ENCODE peak calls at places on chromosomes 5 and 9, in seven cellular contexts. One of them, this sample, is unnamed.

GRCh38 chr5:36740259-36740898 is 134.0 kb downstream of the SLC1A3 start:
- DNase-seq in A549: no peak
- DNase-seq in cardiac muscle cell: peak
- DNase-seq in PC-9: no peak
- DNase-seq in fibroblast of pulmonary artery: peak
- DNase-seq in pancreas: no peak
- DNase-seq in epithelial cell of esophagus: no peak
- DNase-seq in this sample: no peak

GRCh38 chr5:4511996-4512656 is 628.0 kb upstream of the ADAMTS16 start:
- DNase-seq in A549: peak
- DNase-seq in PC-9: peak
- DNase-seq in epithelial cell of esophagus: peak
- DNase-seq in fibroblast of pulmonary artery: peak
- DNase-seq in pancreas: peak
- DNase-seq in cardiac muscle cell: no peak
- DNase-seq in this sample: peak

GRCh38 chr5:132489871-132490483 is 596 bp downstream of the IRF1 start:
- DNase-seq in cardiac muscle cell: peak
- DNase-seq in A549: peak
- DNase-seq in epithelial cell of esophagus: peak
- DNase-seq in fibroblast of pulmonary artery: peak
- DNase-seq in pancreas: peak
- DNase-seq in PC-9: no peak
- DNase-seq in this sample: peak

GRCh38 chr5:58462623-58463230 is 2.8 kb upstream of the PLK2 start:
- DNase-seq in PC-9: no peak
- DNase-seq in fibroblast of pulmonary artery: peak
- DNase-seq in cardiac muscle cell: peak
- DNase-seq in epithelial cell of esophagus: peak
- DNase-seq in pancreas: no peak
- DNase-seq in A549: peak
- DNase-seq in this sample: peak

GRCh38 chr9:115680226-115680625 is 473.4 kb upstream of the PAPPA start:
- DNase-seq in PC-9: no peak
- DNase-seq in pancreas: no peak
- DNase-seq in epithelial cell of esophagus: peak
- DNase-seq in A549: no peak
- DNase-seq in cardiac muscle cell: peak
- DNase-seq in fibroblast of pulmonary artery: peak
- DNase-seq in this sample: no peak

GRCh38 chr9:37582548-37583157 is 6.5 kb upstream of the FBXO10 start:
- DNase-seq in A549: peak
- DNase-seq in fibroblast of pulmonary artery: peak
- DNase-seq in pancreas: no peak
- DNase-seq in cardiac muscle cell: peak
- DNase-seq in PC-9: no peak
- DNase-seq in epithelial cell of esophagus: peak
- DNase-seq in this sample: no peak

GRCh38 chr9:113901196-113901818 is 25.2 kb downstream of the ZNF618 start:
- DNase-seq in fibroblast of pulmonary artery: no peak
- DNase-seq in cardiac muscle cell: no peak
- DNase-seq in epithelial cell of esophagus: no peak
- DNase-seq in pancreas: no peak
- DNase-seq in PC-9: no peak
- DNase-seq in A549: no peak
- DNase-seq in this sample: no peak

GRCh38 chr5:39100851-39101396 is 26.7 kb upstream of the RICTOR start:
- DNase-seq in pancreas: no peak
- DNase-seq in A549: peak
- DNase-seq in PC-9: peak
- DNase-seq in cardiac muscle cell: peak
- DNase-seq in epithelial cell of esophagus: peak
- DNase-seq in fibroblast of pulmonary artery: peak
- DNase-seq in this sample: no peak

GRCh38 chr5:74934949-74935751 is 69.0 kb upstream of the FAM169A start:
- DNase-seq in fibroblast of pulmonary artery: peak
- DNase-seq in epithelial cell of esophagus: peak
- DNase-seq in PC-9: no peak
- DNase-seq in pancreas: no peak
- DNase-seq in A549: no peak
- DNase-seq in cardiac muscle cell: peak
- DNase-seq in this sample: no peak

GRCh38 chr5:142315231-142315900 is 9.5 kb downstream of the SPRY4 start:
- DNase-seq in PC-9: no peak
- DNase-seq in A549: no peak
- DNase-seq in fibroblast of pulmonary artery: no peak
- DNase-seq in cardiac muscle cell: no peak
- DNase-seq in epithelial cell of esophagus: no peak
- DNase-seq in pancreas: no peak
- DNase-seq in this sample: no peak

GRCh38 chr9:121758693-121759092 is 107.3 kb downstream of the DAB2IP start:
- DNase-seq in pancreas: peak
- DNase-seq in cardiac muscle cell: no peak
- DNase-seq in PC-9: no peak
- DNase-seq in A549: no peak
- DNase-seq in fibroblast of pulmonary artery: no peak
- DNase-seq in epithelial cell of esophagus: no peak
- DNase-seq in this sample: no peak

GRCh38 chr9:99488109-99489042 is 266.3 kb downstream of the SEC61B start:
- DNase-seq in cardiac muscle cell: no peak
- DNase-seq in A549: no peak
- DNase-seq in PC-9: no peak
- DNase-seq in fibroblast of pulmonary artery: no peak
- DNase-seq in pancreas: no peak
- DNase-seq in epithelial cell of esophagus: no peak
- DNase-seq in this sample: no peak

GRCh38 chr9:119137479-119137878 is 231.8 kb downstream of the BRINP1 start:
- DNase-seq in PC-9: no peak
- DNase-seq in epithelial cell of esophagus: no peak
- DNase-seq in pancreas: no peak
- DNase-seq in A549: no peak
- DNase-seq in fibroblast of pulmonary artery: no peak
- DNase-seq in cardiac muscle cell: no peak
- DNase-seq in this sample: no peak

GRCh38 chr9:92484563-92484962 is 2.3 kb upstream of the ASPN start:
- DNase-seq in epithelial cell of esophagus: no peak
- DNase-seq in A549: no peak
- DNase-seq in pancreas: no peak
- DNase-seq in fibroblast of pulmonary artery: no peak
- DNase-seq in cardiac muscle cell: peak
- DNase-seq in PC-9: no peak
- DNase-seq in this sample: no peak
- H3K4me3 ChIP-seq in epithelial cell of esophagus: no peak
- H3K4me3 ChIP-seq in A549: no peak
- H3K4me3 ChIP-seq in pancreas: no peak
- H3K4me3 ChIP-seq in fibroblast of pulmonary artery: no peak
- H3K4me3 ChIP-seq in cardiac muscle cell: no peak
- H3K4me3 ChIP-seq in PC-9: no peak
- H3K4me3 ChIP-seq in this sample: no peak

DNA sequence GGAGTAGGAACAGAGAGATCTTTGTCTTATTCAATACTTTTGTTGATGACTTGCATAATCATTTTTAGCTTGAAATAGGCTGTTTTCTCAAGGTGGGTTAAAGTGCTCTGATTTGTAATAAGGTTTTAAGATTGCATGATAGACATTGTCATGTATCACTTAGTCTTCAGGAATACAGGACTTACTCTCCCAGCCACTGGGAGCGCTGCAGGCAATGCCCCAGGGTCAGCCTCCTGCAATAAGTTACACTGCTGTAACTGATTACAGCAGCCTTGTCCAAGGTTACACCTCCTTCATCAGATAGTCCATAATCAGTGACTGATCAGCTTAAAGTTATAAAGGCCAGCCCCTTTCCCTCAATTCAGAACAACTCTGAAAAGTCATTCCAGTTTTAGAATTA is 218.6 kb downstream of the ESM1 start:
- DNase-seq in cardiac muscle cell: no peak
- DNase-seq in A549: no peak
- DNase-seq in PC-9: no peak
- DNase-seq in epithelial cell of esophagus: no peak
- DNase-seq in pancreas: no peak
- DNase-seq in fibroblast of pulmonary artery: no peak
- DNase-seq in this sample: no peak
- TF ChIP-seq CTCF in cardiac muscle cell: no peak
- TF ChIP-seq CTCF in A549: no peak
- TF ChIP-seq CTCF in PC-9: no peak
- TF ChIP-seq CTCF in epithelial cell of esophagus: no peak
- TF ChIP-seq CTCF in pancreas: no peak
- TF ChIP-seq CTCF in fibroblast of pulmonary artery: no peak
- TF ChIP-seq CTCF in this sample: no peak

DNA sequence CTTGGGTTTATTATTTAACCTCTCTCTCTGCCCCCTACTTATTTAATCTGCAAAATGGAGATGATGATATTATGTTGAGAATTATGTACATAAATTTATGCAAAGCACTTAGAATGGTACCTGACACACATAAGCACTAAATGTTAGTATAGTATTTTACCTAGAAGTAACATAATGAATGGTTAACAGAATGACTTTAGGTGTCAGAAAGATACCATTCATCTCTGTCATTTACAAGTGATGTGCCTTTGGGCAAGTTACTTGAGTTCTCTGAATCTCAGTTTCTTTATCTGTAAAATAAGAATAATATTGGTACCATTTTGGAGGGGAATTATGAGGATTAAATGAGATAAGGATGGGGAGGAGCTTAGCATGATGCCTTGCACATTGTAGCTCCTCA is 159.4 kb downstream of the PPP2R2B start:
- DNase-seq in epithelial cell of esophagus: no peak
- DNase-seq in A549: no peak
- DNase-seq in fibroblast of pulmonary artery: no peak
- DNase-seq in PC-9: no peak
- DNase-seq in pancreas: no peak
- DNase-seq in cardiac muscle cell: no peak
- DNase-seq in this sample: no peak
- H3K4me3 ChIP-seq in epithelial cell of esophagus: no peak
- H3K4me3 ChIP-seq in A549: no peak
- H3K4me3 ChIP-seq in fibroblast of pulmonary artery: no peak
- H3K4me3 ChIP-seq in PC-9: no peak
- H3K4me3 ChIP-seq in pancreas: no peak
- H3K4me3 ChIP-seq in cardiac muscle cell: no peak
- H3K4me3 ChIP-seq in this sample: no peak

GRCh38 chr9:101737705-101738565 is 512 bp downstream of the GRIN3A start:
- DNase-seq in pancreas: peak
- DNase-seq in epithelial cell of esophagus: no peak
- DNase-seq in fibroblast of pulmonary artery: no peak
- DNase-seq in PC-9: no peak
- DNase-seq in A549: peak
- DNase-seq in cardiac muscle cell: no peak
- DNase-seq in this sample: no peak
- TF ChIP-seq CTCF in pancreas: no peak
- TF ChIP-seq CTCF in epithelial cell of esophagus: no peak
- TF ChIP-seq CTCF in fibroblast of pulmonary artery: no peak
- TF ChIP-seq CTCF in PC-9: no peak
- TF ChIP-seq CTCF in A549: no peak
- TF ChIP-seq CTCF in cardiac muscle cell: no peak
- TF ChIP-seq CTCF in this sample: no peak

DNA sequence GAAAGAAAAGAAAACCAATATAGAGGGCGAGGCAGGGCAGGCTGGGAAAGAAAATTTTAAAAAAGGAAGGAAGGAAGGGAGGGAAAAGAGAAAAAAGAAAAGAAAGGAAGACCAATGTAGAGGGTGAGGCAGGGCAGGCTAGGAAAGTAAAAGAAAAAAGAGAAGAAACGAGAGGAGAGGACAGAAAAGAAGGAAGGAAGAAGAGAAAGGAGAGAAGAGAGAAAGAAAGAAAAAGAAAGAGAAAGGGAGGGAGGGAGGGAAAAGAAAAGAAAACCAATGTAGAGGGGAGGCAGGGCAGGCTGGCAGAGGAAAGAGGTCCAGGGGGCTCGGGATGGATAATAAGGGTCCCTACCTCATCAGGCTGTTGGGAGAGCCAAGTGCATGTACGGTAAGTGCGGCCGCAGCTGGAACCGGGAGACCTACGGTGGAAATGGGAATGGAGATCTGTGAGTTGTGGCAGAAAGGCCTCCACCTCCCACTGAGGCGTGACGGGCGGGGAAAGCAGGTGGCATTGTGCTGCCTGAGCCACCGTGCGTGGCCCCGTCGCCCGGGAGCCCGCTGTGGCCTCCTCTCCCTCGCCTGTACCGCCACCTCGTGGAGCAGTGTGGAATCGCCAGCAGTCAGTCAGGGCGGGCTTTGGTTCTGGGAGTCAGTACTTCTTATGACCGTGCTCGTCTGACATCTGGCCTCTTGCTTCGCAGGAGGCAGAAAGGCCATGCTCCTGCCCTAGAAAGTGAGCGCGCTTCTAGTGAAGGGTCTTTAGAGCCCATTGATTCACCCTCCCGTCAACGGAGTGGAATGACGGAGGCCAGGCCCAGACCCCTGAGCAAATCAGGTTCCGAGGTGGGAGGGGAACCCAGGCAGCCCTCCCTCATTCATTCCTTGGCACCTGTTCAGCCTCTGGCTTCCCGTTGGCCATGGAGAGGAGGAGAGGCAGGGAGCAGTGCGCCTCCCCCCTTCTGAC is 10.4 kb upstream of the NHP2 start:
- DNase-seq in epithelial cell of esophagus: peak
- DNase-seq in A549: peak
- DNase-seq in PC-9: peak
- DNase-seq in pancreas: peak
- DNase-seq in fibroblast of pulmonary artery: peak
- DNase-seq in cardiac muscle cell: peak
- DNase-seq in this sample: peak
- H3K4me3 ChIP-seq in epithelial cell of esophagus: no peak
- H3K4me3 ChIP-seq in A549: peak
- H3K4me3 ChIP-seq in PC-9: no peak
- H3K4me3 ChIP-seq in pancreas: no peak
- H3K4me3 ChIP-seq in fibroblast of pulmonary artery: no peak
- H3K4me3 ChIP-seq in cardiac muscle cell: no peak
- H3K4me3 ChIP-seq in this sample: no peak

GRCh38 chr5:57432876-57433275 is 49.7 kb downstream of the ACTBL2 start:
- DNase-seq in epithelial cell of esophagus: peak
- DNase-seq in fibroblast of pulmonary artery: peak
- DNase-seq in A549: peak
- DNase-seq in pancreas: no peak
- DNase-seq in PC-9: no peak
- DNase-seq in cardiac muscle cell: peak
- DNase-seq in this sample: no peak
- TF ChIP-seq CTCF in epithelial cell of esophagus: peak
- TF ChIP-seq CTCF in fibroblast of pulmonary artery: peak
- TF ChIP-seq CTCF in A549: peak
- TF ChIP-seq CTCF in pancreas: no peak
- TF ChIP-seq CTCF in PC-9: no peak
- TF ChIP-seq CTCF in cardiac muscle cell: peak
- TF ChIP-seq CTCF in this sample: no peak

This sample was measured in lower leg skin.